ENCODE peak calls at places on chromosomes 6 and 20, in five cellular contexts. One of them, this sample, is unnamed.

GRCh38 chr20:47252879-47253307 is 103.6 kb downstream of the ZMYND8 start:
- DNase-seq in A549: no peak
- DNase-seq in psoas muscle: no peak
- DNase-seq in GM13977: no peak
- DNase-seq in thoracic aorta: no peak
- DNase-seq in this sample: no peak

GRCh38 chr20:64119681-64120341 is 12.4 kb upstream of the NPBWR2 start:
- DNase-seq in thoracic aorta: no peak
- DNase-seq in A549: no peak
- DNase-seq in psoas muscle: peak; percentile 41
- DNase-seq in GM13977: no peak
- DNase-seq in this sample: peak; percentile 47

GRCh38 chr20:51400051-51400926 is 142.2 kb downstream of the NFATC2 start:
- DNase-seq in A549: no peak
- DNase-seq in GM13977: peak; percentile 85
- DNase-seq in psoas muscle: no peak
- DNase-seq in thoracic aorta: no peak
- DNase-seq in this sample: no peak

GRCh38 chr6:119351005-119351394 is 1.4 kb upstream of the MAN1A1 start:
- DNase-seq in thoracic aorta: no peak
- DNase-seq in A549: no peak
- DNase-seq in psoas muscle: no peak
- DNase-seq in GM13977: peak; percentile 45
- DNase-seq in this sample: no peak

GRCh38 chr6:69162811-69163210 is 527.7 kb downstream of the ADGRB3 start:
- DNase-seq in GM13977: no peak
- DNase-seq in psoas muscle: no peak
- DNase-seq in thoracic aorta: no peak
- DNase-seq in A549: no peak
- DNase-seq in this sample: no peak

GRCh38 chr20:47546184-47547033 is 44.7 kb downstream of the NCOA3 start:
- DNase-seq in psoas muscle: no peak
- DNase-seq in GM13977: no peak
- DNase-seq in thoracic aorta: no peak
- DNase-seq in A549: no peak
- DNase-seq in this sample: no peak

GRCh38 chr6:137917518-137917917 is 50.5 kb downstream of the TNFAIP3 start:
- DNase-seq in A549: no peak
- DNase-seq in thoracic aorta: no peak
- DNase-seq in GM13977: no peak
- DNase-seq in psoas muscle: no peak
- DNase-seq in this sample: no peak

GRCh38 chr6:114714836-114715507 is 372.1 kb upstream of the HS3ST5 start:
- DNase-seq in thoracic aorta: no peak
- DNase-seq in GM13977: no peak
- DNase-seq in psoas muscle: no peak
- DNase-seq in A549: no peak
- DNase-seq in this sample: no peak

GRCh38 chr6:128841518-128841917 is 41.4 kb upstream of the LAMA2 start:
- DNase-seq in A549: no peak
- DNase-seq in thoracic aorta: no peak
- DNase-seq in psoas muscle: no peak
- DNase-seq in GM13977: no peak
- DNase-seq in this sample: no peak

GRCh38 chr20:2654384-2654822 is 2.0 kb downstream of the NOP56 start:
- DNase-seq in psoas muscle: no peak
- DNase-seq in thoracic aorta: no peak
- DNase-seq in A549: no peak
- DNase-seq in GM13977: no peak
- DNase-seq in this sample: no peak

GRCh38 chr20:2653511-2654383 is 1.3 kb downstream of the NOP56 start:
- DNase-seq in psoas muscle: no peak
- DNase-seq in A549: no peak
- DNase-seq in thoracic aorta: no peak
- DNase-seq in GM13977: no peak
- DNase-seq in this sample: no peak

GRCh38 chr20:2652724-2653510 is 485 bp downstream of the NOP56 start:
- DNase-seq in GM13977: peak; percentile 64
- DNase-seq in thoracic aorta: no peak
- DNase-seq in A549: no peak
- DNase-seq in psoas muscle: no peak
- DNase-seq in this sample: no peak

GRCh38 chr20:2654831-2655230 is 2.4 kb downstream of the NOP56 start:
- DNase-seq in GM13977: no peak
- DNase-seq in thoracic aorta: no peak
- DNase-seq in A549: no peak
- DNase-seq in psoas muscle: no peak
- DNase-seq in this sample: no peak

DNA sequence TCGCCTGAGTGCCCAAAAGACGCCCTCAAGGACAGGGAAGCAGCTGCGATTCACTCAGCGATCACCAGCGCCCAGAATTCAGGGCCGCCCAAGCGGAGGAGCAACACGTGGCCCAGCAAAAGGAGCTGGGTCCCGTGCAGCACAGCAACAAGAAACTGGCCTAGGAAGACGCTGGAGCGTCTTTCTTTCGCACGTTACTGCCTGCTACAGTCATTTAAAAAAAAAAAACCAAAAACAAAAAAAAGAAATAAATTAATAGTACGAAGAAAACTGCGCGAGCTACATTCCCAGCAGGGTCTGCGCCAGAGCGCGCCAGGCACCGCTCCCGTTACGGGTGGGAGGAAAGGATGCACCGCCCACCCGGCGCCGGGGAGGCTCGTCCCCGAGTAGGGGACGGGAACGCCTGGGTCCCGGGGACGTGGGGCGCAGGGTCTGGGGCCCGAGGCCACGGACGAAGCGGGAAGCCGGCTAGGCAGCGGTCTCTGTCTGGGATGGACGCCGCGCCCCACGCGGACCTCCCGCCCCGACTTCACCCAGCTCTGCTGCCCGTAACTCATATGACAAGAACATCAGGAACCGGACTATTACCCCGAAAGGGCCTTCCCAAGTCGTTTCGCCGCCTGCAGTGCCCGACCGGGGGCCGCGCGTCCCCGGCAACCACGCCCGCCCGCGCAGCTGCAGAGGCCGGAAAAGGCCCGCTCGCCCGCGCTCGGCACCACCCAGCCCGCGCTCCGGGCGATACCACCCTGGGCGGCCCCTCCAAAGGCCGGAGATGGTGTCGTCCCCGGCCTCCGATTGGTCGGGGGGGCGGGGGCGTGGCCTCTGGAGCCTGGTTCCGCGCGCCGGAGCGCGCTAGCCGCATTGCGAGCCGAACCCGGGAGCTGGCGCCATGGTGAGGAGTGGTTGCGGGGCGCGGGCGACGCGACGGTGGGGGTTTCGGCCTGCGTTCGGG is at the start of gene NOP56:
- DNase-seq in psoas muscle: peak; percentile 96
- DNase-seq in A549: peak; percentile 85
- DNase-seq in thoracic aorta: peak; percentile 64
- DNase-seq in GM13977: peak; percentile 95
- DNase-seq in this sample: peak; percentile 97
- TF ChIP-seq CTCF in psoas muscle: no peak
- TF ChIP-seq CTCF in A549: no peak
- TF ChIP-seq CTCF in thoracic aorta: no peak
- TF ChIP-seq CTCF in GM13977: no peak
- TF ChIP-seq CTCF in this sample: no peak

GRCh38 chr20:57627339-57627738 is 7.1 kb upstream of the ZBP1 start:
- DNase-seq in thoracic aorta: no peak
- DNase-seq in psoas muscle: no peak
- DNase-seq in A549: no peak
- DNase-seq in GM13977: no peak
- DNase-seq in this sample: no peak

GRCh38 chr20:57629976-57630525 is 9.8 kb upstream of the ZBP1 start:
- DNase-seq in psoas muscle: no peak
- DNase-seq in A549: no peak
- DNase-seq in thoracic aorta: no peak
- DNase-seq in GM13977: no peak
- DNase-seq in this sample: no peak

GRCh38 chr20:57633945-57634491 is 13.8 kb upstream of the ZBP1 start:
- DNase-seq in GM13977: no peak
- DNase-seq in psoas muscle: no peak
- DNase-seq in thoracic aorta: no peak
- DNase-seq in A549: no peak
- DNase-seq in this sample: no peak

GRCh38 chr20:57627972-57628650 is 7.9 kb upstream of the ZBP1 start:
- DNase-seq in thoracic aorta: no peak
- DNase-seq in psoas muscle: no peak
- DNase-seq in A549: no peak
- DNase-seq in GM13977: no peak
- DNase-seq in this sample: peak; percentile 27

DNA sequence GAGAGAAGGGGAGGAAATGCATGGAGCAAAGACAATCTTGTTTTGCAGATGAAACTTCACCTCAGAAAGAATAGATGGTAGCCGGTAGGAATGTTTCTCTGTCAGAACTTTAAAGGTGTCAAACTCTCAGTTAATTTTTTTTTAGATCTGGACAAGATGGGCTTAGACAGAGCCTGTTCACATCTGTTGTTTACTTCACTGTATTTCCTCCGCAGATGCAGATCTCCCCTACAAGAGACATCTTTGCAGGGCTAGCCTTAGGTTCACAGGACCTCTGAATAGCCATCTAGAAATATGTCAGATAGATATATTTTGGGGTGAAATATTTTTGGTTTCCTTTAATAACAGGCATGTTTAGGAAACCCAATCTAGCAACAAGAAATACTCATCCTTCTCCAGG is 12.1 kb upstream of the ZBP1 start:
- DNase-seq in thoracic aorta: no peak
- DNase-seq in A549: no peak
- DNase-seq in psoas muscle: no peak
- DNase-seq in GM13977: no peak
- DNase-seq in this sample: no peak
- TF ChIP-seq CTCF in thoracic aorta: no peak
- TF ChIP-seq CTCF in A549: no peak
- TF ChIP-seq CTCF in psoas muscle: no peak
- TF ChIP-seq CTCF in GM13977: no peak
- TF ChIP-seq CTCF in this sample: no peak

GRCh38 chr20:2168946-2169345 is 67.3 kb downstream of the STK35 start:
- DNase-seq in GM13977: no peak
- DNase-seq in A549: no peak
- DNase-seq in thoracic aorta: no peak
- DNase-seq in psoas muscle: no peak
- DNase-seq in this sample: no peak

GRCh38 chr20:2169456-2170088 is 67.9 kb downstream of the STK35 start:
- DNase-seq in thoracic aorta: no peak
- DNase-seq in GM13977: no peak
- DNase-seq in A549: no peak
- DNase-seq in psoas muscle: no peak
- DNase-seq in this sample: no peak

GRCh38 chr20:2173186-2173585 is 71.6 kb downstream of the STK35 start:
- DNase-seq in psoas muscle: no peak
- DNase-seq in A549: no peak
- DNase-seq in GM13977: no peak
- DNase-seq in thoracic aorta: no peak
- DNase-seq in this sample: no peak

GRCh38 chr20:2172305-2173175 is 70.9 kb downstream of the STK35 start:
- DNase-seq in thoracic aorta: peak; percentile 29
- DNase-seq in GM13977: peak; percentile 82
- DNase-seq in A549: peak; percentile 88
- DNase-seq in psoas muscle: peak; percentile 82
- DNase-seq in this sample: peak; percentile 69

DNA sequence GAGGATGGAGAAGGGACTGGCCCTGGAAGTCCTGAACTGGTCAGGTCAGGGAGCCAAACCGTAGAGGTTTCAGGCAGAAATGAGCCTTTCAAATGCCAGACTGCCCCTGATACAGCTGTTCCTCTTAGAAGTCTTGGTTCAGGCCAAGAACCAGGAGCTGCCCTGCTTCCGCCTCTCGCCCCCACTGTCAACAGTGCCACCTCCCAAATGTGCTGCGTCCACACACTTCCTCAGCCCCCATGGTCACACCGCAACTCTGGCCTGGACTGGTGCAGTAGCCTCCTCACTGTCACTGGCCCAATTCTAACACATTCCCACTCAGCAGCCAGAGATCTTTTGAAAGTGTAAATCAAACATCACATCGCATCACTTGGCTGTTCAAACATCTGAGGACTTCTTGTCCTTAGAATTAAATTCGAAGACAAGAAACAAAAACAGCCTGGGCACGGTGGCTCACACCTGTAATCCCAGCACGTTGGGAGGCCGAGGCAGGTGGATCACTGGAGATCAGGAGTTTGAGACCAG is 69.7 kb downstream of the STK35 start:
- DNase-seq in psoas muscle: no peak
- DNase-seq in A549: no peak
- DNase-seq in thoracic aorta: no peak
- DNase-seq in GM13977: no peak
- DNase-seq in this sample: no peak
- TF ChIP-seq CTCF in psoas muscle: no peak
- TF ChIP-seq CTCF in A549: no peak
- TF ChIP-seq CTCF in thoracic aorta: no peak
- TF ChIP-seq CTCF in GM13977: no peak
- TF ChIP-seq CTCF in this sample: no peak

DNA sequence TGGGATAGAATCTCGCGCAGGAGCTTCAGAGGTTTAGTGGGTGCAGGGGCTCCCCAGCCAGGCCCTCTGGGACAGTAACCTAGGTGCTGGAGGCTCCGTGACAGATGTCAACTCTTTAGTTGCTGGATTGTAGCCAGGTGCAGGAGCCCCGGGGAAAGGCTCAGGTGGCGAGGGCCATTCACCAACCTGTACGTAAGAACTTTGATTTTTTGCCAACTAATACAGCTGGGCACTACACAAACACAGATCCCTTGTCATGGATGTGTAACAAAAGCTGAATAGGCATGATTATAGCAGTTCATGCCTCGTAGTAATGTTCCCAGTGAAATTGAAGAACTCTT is 82.6 kb downstream of the CDC5L start:
- DNase-seq in GM13977: no peak
- DNase-seq in A549: no peak
- DNase-seq in thoracic aorta: no peak
- DNase-seq in psoas muscle: no peak
- DNase-seq in this sample: no peak
- TF ChIP-seq CTCF in GM13977: no peak
- TF ChIP-seq CTCF in A549: no peak
- TF ChIP-seq CTCF in thoracic aorta: peak; percentile 1
- TF ChIP-seq CTCF in psoas muscle: no peak
- TF ChIP-seq CTCF in this sample: no peak

GRCh38 chr20:56249244-56249955 is 868 bp downstream of the MC3R start:
- DNase-seq in psoas muscle: peak; percentile 46
- DNase-seq in GM13977: peak; percentile 10
- DNase-seq in A549: peak; percentile 4
- DNase-seq in thoracic aorta: no peak
- DNase-seq in this sample: peak; percentile 67
- TF ChIP-seq CTCF in psoas muscle: no peak
- TF ChIP-seq CTCF in GM13977: peak; percentile 65
- TF ChIP-seq CTCF in A549: peak; percentile 23
- TF ChIP-seq CTCF in thoracic aorta: no peak
- TF ChIP-seq CTCF in this sample: no peak